ENCODE peak calls at places on chromosomes 16 and 17, in four cellular contexts. X is K562, Y is GM12891, G is GM12878. Z is an unnamed sample.

GRCh38 chr17:81391964-81392908 is 3.0 kb upstream of the BAHCC1 start:
- DNase-seq in X (no peak), Y (no peak), G (no peak), Z (no peak)

GRCh38 chr17:45745843-45746494 is 38.2 kb upstream of the CRHR1 start:
- DNase-seq in X (no peak), Y (no peak), G (no peak), Z (no peak)

GRCh38 chr17:76140661-76141211 is 309 bp downstream of the FOXJ1 start:
- DNase-seq in G (no peak), X (no peak), Y (no peak), Z (no peak)

GRCh38 chr17:82288602-82288927 is 15.1 kb upstream of the CSNK1D start:
- DNase-seq in X (no peak), G (no peak), Y (no peak), Z (no peak)

GRCh38 chr16:82082543-82083244 is 47.6 kb downstream of the HSD17B2 start:
- DNase-seq in Y (no peak), X (no peak), G (no peak), Z (no peak)

GRCh38 chr17:48997103-48997826 is at the start of gene IGF2BP1:
- DNase-seq in G (no peak), Y (peak), X (peak), Z (peak)

GRCh38 chr16:7998789-7999453 is 591.4 kb downstream of the TMEM114 start:
- DNase-seq in Y (no peak), G (no peak), X (no peak), Z (no peak)

GRCh38 chr16:3188925-3189825 is 1.2 kb downstream of the OR1F1 start:
- DNase-seq in G (no peak), Y (peak), X (peak), Z (no peak)

GRCh38 chr17:59565959-59566324 is 532 bp downstream of the DHX40 start:
- DNase-seq in Y (peak), X (peak), G (no peak), Z (peak)

GRCh38 chr16:51441331-51441730 is 290.3 kb upstream of the SALL1 start:
- DNase-seq in G (no peak), X (no peak), Y (no peak), Z (no peak)

GRCh38 chr17:82213251-82214011 is 789 bp upstream of the CCDC57 start:
- DNase-seq in Y (no peak), X (peak), G (no peak), Z (peak)

GRCh38 chr16:51407921-51408320 is 256.9 kb upstream of the SALL1 start:
- DNase-seq in Y (no peak), X (no peak), G (no peak), Z (no peak)

GRCh38 chr16:65123846-65124513 is 2.1 kb upstream of the CDH11 start:
- DNase-seq in Y (no peak), G (no peak), X (no peak), Z (no peak)

GRCh38 chr16:65126845-65127624 is 5.2 kb upstream of the CDH11 start:
- DNase-seq in X (no peak), G (no peak), Y (no peak), Z (no peak)

GRCh38 chr16:65125322-65125721 is 3.5 kb upstream of the CDH11 start:
- DNase-seq in Y (no peak), X (no peak), G (no peak), Z (no peak)

GRCh38 chr16:65124596-65124995 is 2.7 kb upstream of the CDH11 start:
- DNase-seq in Y (no peak), G (no peak), X (no peak), Z (no peak)

DNA sequence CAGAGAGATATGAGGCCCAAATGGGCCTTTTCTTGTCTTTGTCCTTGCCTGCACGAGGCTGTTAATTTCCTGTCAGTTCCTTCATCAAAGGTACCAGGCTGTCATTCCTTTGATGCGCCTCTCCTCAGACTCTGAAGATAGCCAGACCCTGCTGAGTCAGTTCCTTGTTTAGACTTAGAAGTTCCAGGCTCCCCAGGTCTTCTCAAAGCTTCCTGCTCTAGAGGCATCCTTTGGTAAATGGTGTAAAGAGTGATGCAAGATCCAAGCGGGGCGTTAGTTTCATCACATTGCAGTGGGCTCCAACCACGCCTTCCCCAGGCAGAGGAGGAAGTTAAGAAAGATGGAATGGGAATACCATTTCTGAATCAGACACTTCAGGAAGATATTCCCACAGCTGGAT is 4.0 kb upstream of the CDH11 start:
- DNase-seq in X (no peak), Y (no peak), G (no peak), Z (peak)
- TF ChIP-seq SPI1 in X (no peak), Y (no peak), G (no peak), Z (no peak)

GRCh38 chr16:24255446-24256352 is at the start of gene CACNG3:
- DNase-seq in G (no peak), X (peak), Y (peak), Z (peak)
- TF ChIP-seq SPI1 in G (no peak), X (no peak), Y (no peak), Z (no peak)

GRCh38 chr16:53502331-53503269 is at the start of gene AKTIP:
- DNase-seq in X (peak), Y (peak), G (no peak), Z (peak)
- TF ChIP-seq SPI1 in X (no peak), Y (no peak), G (no peak), Z (no peak)

GRCh38 chr17:77544347-77544746 is 403.6 kb downstream of the SEC14L1 start:
- DNase-seq in Y (no peak), X (no peak), G (no peak), Z (no peak)
- TF ChIP-seq SPI1 in Y (no peak), X (no peak), G (no peak), Z (no peak)

GRCh38 chr17:43212641-43213490 is 1.2 kb downstream of the TMEM106A start:
- DNase-seq in X (no peak), Y (no peak), G (peak), Z (no peak)
- TF ChIP-seq SPI1 in X (no peak), Y (no peak), G (peak), Z (no peak)

GRCh38 chr17:27529230-27529796 is 73.1 kb downstream of the KSR1 start:
- DNase-seq in Y (no peak), G (no peak), X (peak), Z (peak)

GRCh38 chr17:27531469-27531948 is 75.3 kb downstream of the KSR1 start:
- DNase-seq in G (no peak), Y (no peak), X (no peak), Z (no peak)

GRCh38 chr17:27533068-27533397 is 76.8 kb downstream of the KSR1 start:
- DNase-seq in X (no peak), Y (no peak), G (no peak), Z (no peak)

GRCh38 chr17:27532269-27533067 is 76.2 kb downstream of the KSR1 start:
- DNase-seq in Y (no peak), G (no peak), X (no peak), Z (peak)

DNA sequence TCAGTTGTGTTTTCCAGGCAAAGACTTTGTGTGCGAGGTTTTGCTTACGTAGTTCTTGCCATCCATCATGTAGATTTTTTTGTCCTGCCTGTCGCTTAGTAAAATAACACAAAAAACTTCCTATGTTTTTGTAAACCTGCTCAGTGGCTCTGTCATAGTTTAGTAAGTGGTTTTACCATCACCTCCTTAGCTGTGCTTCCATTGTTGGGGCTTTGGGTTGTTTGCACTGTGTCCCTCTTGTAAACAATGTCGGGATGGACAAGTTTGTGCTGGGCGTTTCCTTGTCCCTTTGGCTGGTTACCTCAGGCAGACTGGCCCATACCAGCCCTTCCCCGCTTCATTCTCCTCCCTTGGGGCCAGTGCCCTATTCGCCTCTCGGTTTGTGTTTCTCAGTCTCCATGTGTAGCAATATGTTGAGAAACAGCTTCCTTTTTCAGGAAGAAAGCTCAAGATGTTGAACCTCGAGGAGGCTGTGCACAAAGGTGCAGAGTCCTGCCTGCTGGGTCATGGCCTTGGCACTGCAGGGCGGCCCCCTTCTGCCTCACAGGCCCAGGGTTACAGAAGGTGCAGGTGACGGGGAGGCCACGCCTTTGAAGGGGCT is 74.6 kb downstream of the KSR1 start:
- DNase-seq in Y (no peak), X (no peak), G (no peak), Z (peak)
- TF ChIP-seq SPI1 in Y (no peak), X (no peak), G (no peak), Z (no peak)